ENCODE peak calls at places on chromosomes 12 and 14, in five cellular contexts. N is heart left ventricle, M is right lobe of liver, Q is transverse colon, U is ovary. G is an unnamed sample.

GRCh38 chr12:4118017-4118510 is 155.5 kb upstream of the CCND2 start:
- DNase-seq in N (peak), M (peak), Q (peak), U (peak), G (peak)

GRCh38 chr14:34227834-34228662 is 234.0 kb downstream of the SPTSSA start:
- DNase-seq in N (peak), M (peak), Q (peak), U (peak), G (peak)

GRCh38 chr12:78290606-78291345 is 460.1 kb downstream of the NAV3 start:
- DNase-seq in N (no peak), M (peak), Q (no peak), U (no peak), G (no peak)

GRCh38 chr12:11795910-11796459 is 146.5 kb downstream of the ETV6 start:
- DNase-seq in N (no peak), M (no peak), Q (no peak), U (no peak), G (no peak)

GRCh38 chr12:67697443-67697842 is 48.9 kb downstream of the DYRK2 start:
- DNase-seq in N (no peak), M (no peak), Q (no peak), U (no peak), G (no peak)

GRCh38 chr12:86148071-86148470 is 108.1 kb downstream of the MGAT4C start:
- DNase-seq in N (no peak), M (no peak), Q (no peak), U (no peak), G (no peak)

GRCh38 chr12:69966409-69966808 is 141.4 kb downstream of the MYRFL start:
- DNase-seq in N (peak), M (no peak), Q (peak), U (no peak), G (peak)

GRCh38 chr12:2301531-2302461 is 249.0 kb downstream of the CACNA1C start:
- DNase-seq in N (peak), M (no peak), Q (no peak), U (peak), G (peak)

GRCh38 chr14:50062438-50063039 is 53.8 kb downstream of the VCPKMT start:
- DNase-seq in N (no peak), M (no peak), Q (peak), U (no peak), G (no peak)

GRCh38 chr12:65728913-65729793 is 95.1 kb upstream of the HMGA2 start:
- DNase-seq in N (no peak), M (no peak), Q (peak), U (no peak), G (no peak)

GRCh38 chr14:104877806-104878550 is 12.9 kb downstream of the CEP170B start:
- DNase-seq in N (no peak), M (no peak), Q (no peak), U (no peak), G (no peak)

GRCh38 chr14:31391977-31392503 is 28.3 kb downstream of the HEATR5A start:
- DNase-seq in N (no peak), M (no peak), Q (no peak), U (no peak), G (no peak)

GRCh38 chr12:6641131-6641530 is 5.4 kb upstream of the LPAR5 start:
- DNase-seq in N (no peak), M (no peak), Q (no peak), U (no peak), G (no peak)

GRCh38 chr12:116539905-116540482 is 19.2 kb upstream of the MAP1LC3B2 start:
- DNase-seq in N (peak), M (no peak), Q (peak), U (peak), G (peak)

GRCh38 chr14:26448181-26448855 is 149.5 kb downstream of the NOVA1 start:
- DNase-seq in N (no peak), M (no peak), Q (no peak), U (no peak), G (no peak)

GRCh38 chr12:65586796-65587195 is 237.5 kb upstream of the HMGA2 start:
- DNase-seq in N (no peak), M (no peak), Q (no peak), U (no peak), G (no peak)

GRCh38 chr14:51616256-51616655 is 35.5 kb upstream of the FRMD6 start:
- DNase-seq in N (no peak), M (no peak), Q (no peak), U (no peak), G (no peak)

GRCh38 chr12:104944252-104944651 is 13.8 kb downstream of the SLC41A2 start:
- DNase-seq in N (no peak), M (peak), Q (no peak), U (no peak), G (no peak)

GRCh38 chr12:46266869-46267617 is 1.8 kb downstream of the SLC38A1 start:
- DNase-seq in N (peak), M (peak), Q (peak), U (peak), G (peak)

GRCh38 chr12:8636581-8636980 is 23.9 kb upstream of the AICDA start:
- DNase-seq in N (no peak), M (no peak), Q (no peak), U (no peak), G (no peak)

GRCh38 chr12:33514893-33515292 is 75.3 kb upstream of the SYT10 start:
- DNase-seq in N (no peak), M (no peak), Q (no peak), U (no peak), G (no peak)

GRCh38 chr12:69555461-69555860 is 29.8 kb upstream of the CCT2 start:
- DNase-seq in N (no peak), M (no peak), Q (no peak), U (no peak), G (no peak)

GRCh38 chr14:101364503-101365328 is 196.6 kb upstream of the DIO3 start:
- DNase-seq in N (no peak), M (no peak), Q (peak), U (peak), G (peak)

GRCh38 chr12:124020398-124021024 is 47.5 kb downstream of the ZNF664 start:
- DNase-seq in N (no peak), M (no peak), Q (no peak), U (no peak), G (no peak)

GRCh38 chr14:50961606-50962259 is 17.4 kb upstream of the PYGL start:
- DNase-seq in N (no peak), M (no peak), Q (no peak), U (no peak), G (no peak)

GRCh38 chr12:16605666-16606116 is 271 bp downstream of the LMO3 start:
- DNase-seq in N (no peak), M (no peak), Q (no peak), U (no peak), G (peak)

GRCh38 chr14:77043177-77043983 is 14.9 kb upstream of the IRF2BPL start:
- DNase-seq in N (peak), M (peak), Q (no peak), U (peak), G (peak)

GRCh38 chr12:98421336-98421735 is 94.1 kb upstream of the TMPO start:
- DNase-seq in N (no peak), M (no peak), Q (no peak), U (no peak), G (no peak)

GRCh38 chr12:6697584-6698351 is 2.8 kb downstream of the PIANP start:
- DNase-seq in N (no peak), M (no peak), Q (peak), U (no peak), G (peak)

GRCh38 chr14:104352493-104353220 is 214.3 kb downstream of the KIF26A start:
- DNase-seq in N (no peak), M (no peak), Q (no peak), U (peak), G (peak)

GRCh38 chr12:11836282-11836963 is 186.9 kb downstream of the ETV6 start:
- DNase-seq in N (peak), M (no peak), Q (peak), U (no peak), G (no peak)

GRCh38 chr12:115474525-115475353 is 790.8 kb upstream of the TBX3 start:
- DNase-seq in N (no peak), M (no peak), Q (no peak), U (no peak), G (no peak)

GRCh38 chr14:103517626-103518415 is 4.8 kb downstream of the CKB start:
- DNase-seq in N (no peak), M (no peak), Q (peak), U (peak), G (peak)

GRCh38 chr14:104280902-104281767 is 142.7 kb downstream of the KIF26A start:
- DNase-seq in N (peak), M (peak), Q (no peak), U (peak), G (no peak)

GRCh38 chr14:75307700-75308379 is 29.2 kb downstream of the FOS start:
- DNase-seq in N (peak), M (peak), Q (peak), U (peak), G (peak)

GRCh38 chr14:69692542-69693053 is 74.3 kb upstream of the SRSF5 start:
- DNase-seq in N (no peak), M (no peak), Q (no peak), U (no peak), G (no peak)

DNA sequence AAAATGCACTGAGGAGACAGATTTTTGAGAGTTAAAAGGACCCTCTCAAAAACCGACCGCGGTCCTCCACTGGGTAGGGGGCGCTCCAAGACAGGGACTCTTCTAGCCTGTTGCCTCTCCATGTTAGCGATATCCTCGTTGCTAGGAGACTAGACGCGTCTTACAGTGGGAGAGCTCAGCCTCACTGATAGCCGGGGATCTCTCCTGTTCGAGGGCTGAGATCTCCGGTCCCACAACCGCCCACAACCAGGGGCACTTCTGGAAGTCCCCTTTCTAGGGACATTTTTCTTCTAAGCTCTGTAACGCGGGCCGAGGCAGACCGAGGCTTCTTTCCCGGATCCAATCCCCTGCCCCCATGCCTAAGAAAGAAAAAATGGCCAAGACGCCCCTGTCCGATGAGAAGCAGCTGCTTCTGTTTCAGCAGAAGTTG is 21.3 kb downstream of the FKBP11 start:
- DNase-seq in N (peak), M (peak), Q (peak), U (peak), G (peak)
- H3K4me3 ChIP-seq in N (peak), M (peak), Q (peak), U (peak), G (peak)

GRCh38 chr12:101935769-101936741 is 58.7 kb downstream of the DRAM1 start:
- DNase-seq in N (peak), M (no peak), Q (peak), U (peak), G (peak)
- TF ChIP-seq POLR2A in N (no peak), M (no peak), Q (no peak), U (no peak), G (no peak)

GRCh38 chr12:122437656-122438121 is 15.2 kb upstream of the CLIP1 start:
- DNase-seq in N (peak), M (no peak), Q (peak), U (peak), G (peak)
- H3K4me3 ChIP-seq in N (no peak), M (no peak), Q (no peak), U (no peak), G (peak)

GRCh38 chr12:50222275-50222783 is 55.2 kb upstream of the CERS5 start:
- DNase-seq in N (peak), M (no peak), Q (peak), U (peak), G (peak)

GRCh38 chr12:50219544-50219943 is 52.4 kb upstream of the CERS5 start:
- DNase-seq in N (no peak), M (no peak), Q (no peak), U (no peak), G (no peak)

GRCh38 chr12:50220357-50221061 is 53.3 kb upstream of the CERS5 start:
- DNase-seq in N (no peak), M (no peak), Q (no peak), U (no peak), G (no peak)

GRCh38 chr12:50224026-50224692 is 57.0 kb upstream of the CERS5 start:
- DNase-seq in N (no peak), M (no peak), Q (peak), U (no peak), G (no peak)

GRCh38 chr12:50221228-50222008 is 54.2 kb upstream of the CERS5 start:
- DNase-seq in N (no peak), M (no peak), Q (no peak), U (no peak), G (no peak)
- TF ChIP-seq POLR2A in N (no peak), M (no peak), Q (no peak), U (no peak), G (no peak)

GRCh38 chr12:92927436-92928116 is 1.5 kb downstream of the EEA1 start:
- DNase-seq in N (no peak), M (no peak), Q (no peak), U (no peak), G (no peak)

GRCh38 chr12:92928431-92928961 is 599 bp downstream of the EEA1 start:
- DNase-seq in N (peak), M (peak), Q (peak), U (peak), G (peak)

GRCh38 chr12:92928962-92929915 is at the start of gene EEA1:
- DNase-seq in N (peak), M (peak), Q (peak), U (peak), G (peak)

GRCh38 chr12:92929957-92930356 is 862 bp upstream of the EEA1 start:
- DNase-seq in N (no peak), M (no peak), Q (no peak), U (no peak), G (no peak)

GRCh38 chr12:92930421-92930820 is 1.3 kb upstream of the EEA1 start:
- DNase-seq in N (no peak), M (no peak), Q (no peak), U (no peak), G (no peak)
- H3K4me3 ChIP-seq in N (peak), M (peak), Q (peak), U (peak), G (peak)

GRCh38 chr12:131929530-131930456 is 717 bp downstream of the PUS1 start:
- DNase-seq in N (peak), M (peak), Q (peak), U (peak), G (peak)
- TF ChIP-seq POLR2A in N (no peak), M (no peak), Q (no peak), U (no peak), G (no peak)

GRCh38 chr12:10207136-10207535 is 5.5 kb upstream of the GABARAPL1 start:
- DNase-seq in N (no peak), M (no peak), Q (no peak), U (no peak), G (no peak)

GRCh38 chr12:10211975-10212622 is 578 bp upstream of the GABARAPL1 start:
- DNase-seq in N (peak), M (peak), Q (peak), U (peak), G (peak)

GRCh38 chr12:10212623-10213131 is at the start of gene GABARAPL1:
- DNase-seq in N (peak), M (peak), Q (peak), U (peak), G (peak)

GRCh38 chr12:10211101-10211974 is 1.3 kb upstream of the GABARAPL1 start:
- DNase-seq in N (no peak), M (no peak), Q (no peak), U (peak), G (peak)

GRCh38 chr12:10210225-10210624 is 2.5 kb upstream of the GABARAPL1 start:
- DNase-seq in N (no peak), M (no peak), Q (no peak), U (no peak), G (no peak)
- H3K4me3 ChIP-seq in N (no peak), M (no peak), Q (no peak), U (no peak), G (no peak)

GRCh38 chr12:56723352-56723751 is 1.7 kb downstream of the NACA start:
- DNase-seq in N (no peak), M (no peak), Q (no peak), U (no peak), G (no peak)

GRCh38 chr12:56724660-56724988 is 475 bp downstream of the NACA start:
- DNase-seq in N (no peak), M (no peak), Q (no peak), U (no peak), G (no peak)

GRCh38 chr12:56722832-56723231 is 2.3 kb downstream of the NACA start:
- DNase-seq in N (no peak), M (no peak), Q (no peak), U (no peak), G (no peak)

GRCh38 chr12:56724989-56725722 is at the start of gene NACA:
- DNase-seq in N (peak), M (peak), Q (peak), U (peak), G (peak)

DNA sequence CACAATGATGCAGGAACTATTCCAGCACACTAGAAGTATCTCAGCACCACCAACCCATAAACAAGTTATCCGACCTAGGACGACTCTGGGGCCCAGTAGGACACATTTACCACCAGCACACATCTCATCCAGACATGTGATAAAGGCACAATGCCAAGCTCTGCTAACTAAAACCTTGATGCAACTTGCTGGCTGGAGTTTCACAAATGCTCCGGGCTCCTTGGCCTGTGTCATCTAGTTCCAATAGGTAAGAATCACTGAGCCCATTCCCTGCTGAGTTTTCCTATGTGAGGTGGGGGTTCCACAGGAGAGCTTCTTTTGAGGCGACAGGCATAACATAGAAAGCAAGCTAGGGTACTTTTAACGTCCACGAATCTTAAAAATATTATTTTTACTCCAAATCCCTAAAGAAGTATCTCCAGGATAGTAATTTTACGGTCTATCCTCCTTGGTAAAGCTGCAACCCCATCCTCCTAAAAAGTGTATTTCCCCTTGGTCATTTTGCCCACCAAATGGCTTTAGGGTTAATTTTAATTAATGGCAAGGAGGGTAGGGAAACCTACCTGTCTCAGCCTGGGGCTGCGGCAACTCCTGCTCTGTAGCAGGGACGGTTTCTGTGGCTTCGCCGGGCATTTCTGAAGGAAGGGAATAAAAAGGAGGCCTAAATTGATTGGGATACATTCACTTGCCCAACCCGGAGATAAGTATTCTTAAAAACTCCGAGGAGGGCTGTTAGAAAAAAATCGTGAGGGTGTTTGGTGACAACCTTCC is 1.0 kb downstream of the NACA start:
- DNase-seq in N (peak), M (peak), Q (peak), U (peak), G (peak)
- TF ChIP-seq POLR2A in N (peak), M (peak), Q (peak), U (no peak), G (peak)

GRCh38 chr12:53972722-53973092 is 219 bp upstream of the HOXC11 start:
- DNase-seq in N (no peak), M (no peak), Q (no peak), U (no peak), G (no peak)

GRCh38 chr12:53974084-53975018 is at the start of gene HOTAIR:
- DNase-seq in N (no peak), M (no peak), Q (no peak), U (peak), G (no peak)

GRCh38 chr12:53972152-53972702 is 699 bp upstream of the HOXC11 start:
- DNase-seq in N (no peak), M (no peak), Q (no peak), U (no peak), G (no peak)

GRCh38 chr12:53971686-53972085 is 1.2 kb upstream of the HOXC11 start:
- DNase-seq in N (no peak), M (no peak), Q (no peak), U (no peak), G (no peak)

DNA sequence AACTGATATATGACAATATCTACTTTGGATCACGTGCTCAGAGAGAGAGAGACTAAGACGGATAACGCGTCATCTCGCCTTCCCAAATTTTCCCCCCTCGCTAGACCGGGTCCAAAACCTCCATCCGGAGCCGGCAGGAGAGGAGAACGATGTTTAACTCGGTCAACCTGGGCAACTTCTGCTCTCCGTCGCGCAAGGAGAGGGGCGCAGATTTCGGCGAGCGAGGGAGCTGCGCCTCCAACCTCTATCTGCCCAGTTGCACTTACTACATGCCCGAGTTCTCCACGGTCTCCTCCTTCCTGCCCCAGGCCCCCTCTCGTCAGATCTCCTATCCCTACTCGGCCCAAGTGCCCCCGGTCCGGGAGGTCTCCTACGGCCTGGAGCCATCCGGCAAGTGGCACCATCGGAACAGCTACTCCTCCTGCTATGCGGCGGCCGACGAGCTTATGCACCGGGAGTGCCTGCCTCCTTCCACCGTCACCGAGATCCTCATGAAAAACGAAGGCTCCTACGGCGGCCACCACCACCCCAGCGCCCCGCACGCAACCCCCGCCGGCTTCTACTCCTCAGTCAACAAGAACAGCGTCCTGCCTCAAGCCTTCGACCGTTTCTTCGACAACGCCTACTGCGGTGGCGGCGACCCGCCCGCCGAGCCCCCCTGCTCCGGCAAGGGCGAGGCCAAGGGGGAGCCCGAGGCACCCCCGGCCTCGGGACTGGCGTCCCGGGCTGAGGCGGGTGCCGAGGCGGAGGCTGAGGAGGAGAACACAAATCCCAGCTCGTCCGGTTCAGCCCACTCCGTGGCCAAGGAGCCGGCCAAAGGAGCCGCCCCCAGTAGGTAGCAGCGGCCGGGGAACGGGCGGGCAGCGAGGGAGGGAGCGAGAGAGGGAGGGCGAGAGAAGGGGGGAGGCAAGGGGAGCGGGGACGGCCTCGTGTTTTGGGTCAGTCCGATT is at the start of gene HOXC11:
- DNase-seq in N (no peak), M (no peak), Q (no peak), U (peak), G (no peak)
- H3K4me3 ChIP-seq in N (no peak), M (no peak), Q (no peak), U (peak), G (no peak)

GRCh38 chr12:108731866-108732461 is 646 bp upstream of the CORO1C start:
- DNase-seq in N (peak), M (peak), Q (peak), U (peak), G (peak)
- TF ChIP-seq POLR2A in N (peak), M (peak), Q (peak), U (peak), G (peak)

G was measured in sigmoid colon.